ENCODE peak calls at places on chromosomes 16 and 17, in eight cellular contexts. Z is A549, V is A673, Y is upper lobe of right lung, P is SJSA1, T is heart right ventricle, H is GM23338, J is cardiac muscle cell. K is an unnamed sample. For H3K4me1, the result is how much of the 10 kb centered on the place peaks cover.

GRCh38 chr16:2427526-2427925 is 1.7 kb upstream of the CCNF start:
- DNase-seq in Z (no peak), V (no peak), Y (peak), P (no peak), T (no peak), H (no peak), J (no peak), K (no peak)

GRCh38 chr16:55328611-55329569 is 4.9 kb downstream of the IRX6 start:
- DNase-seq in Z (no peak), V (no peak), Y (no peak), P (no peak), T (no peak), H (peak), J (peak), K (no peak)

GRCh38 chr17:37642706-37643105 is 540 bp downstream of the DDX52 start:
- DNase-seq in Z (peak), V (peak), Y (no peak), P (no peak), T (no peak), H (no peak), J (peak), K (no peak)

GRCh38 chr16:88880226-88881051 is 14.0 kb upstream of the PABPN1L start:
- DNase-seq in Z (no peak), V (no peak), Y (no peak), P (no peak), T (no peak), H (no peak), J (peak), K (no peak)

GRCh38 chr16:14095883-14096551 is 24.9 kb downstream of the MRTFB start:
- DNase-seq in Z (no peak), V (no peak), Y (no peak), P (no peak), T (no peak), H (no peak), J (no peak), K (no peak)

GRCh38 chr16:75029854-75030253 is 31.0 kb downstream of the ZNRF1 start:
- DNase-seq in Z (no peak), V (no peak), Y (no peak), P (peak), T (no peak), H (no peak), J (no peak), K (no peak)

GRCh38 chr16:87698241-87698640 is 67.5 kb downstream of the KLHDC4 start:
- DNase-seq in Z (no peak), V (no peak), Y (no peak), P (no peak), T (no peak), H (no peak), J (no peak), K (no peak)

GRCh38 chr16:68798398-68798797 is 44.9 kb upstream of the TANGO6 start:
- DNase-seq in Z (no peak), V (no peak), Y (no peak), P (no peak), T (no peak), H (peak), J (no peak), K (no peak)

GRCh38 chr17:1714980-1715802 is 5.0 kb upstream of the TLCD2 start:
- DNase-seq in Z (peak), V (peak), Y (peak), P (peak), T (peak), H (peak), J (peak), K (peak)

GRCh38 chr17:41363881-41364280 is 5.7 kb downstream of the KRT33B start:
- DNase-seq in Z (no peak), V (no peak), Y (no peak), P (no peak), T (no peak), H (no peak), J (no peak), K (no peak)

GRCh38 chr17:41160648-41161047 is at the start of gene KRTAP4-4:
- DNase-seq in Z (no peak), V (no peak), Y (no peak), P (no peak), T (no peak), H (no peak), J (no peak), K (no peak)

GRCh38 chr16:72612271-72612670 is 435.7 kb downstream of the ZFHX3 start:
- DNase-seq in Z (no peak), V (peak), Y (no peak), P (no peak), T (no peak), H (no peak), J (peak), K (no peak)
- H3K27ac ChIP-seq in Z (no peak), V (no peak), Y (no peak), P (no peak), T (no peak), H (no peak), J (no peak), K (peak)

GRCh38 chr17:75365009-75365930 is 40.2 kb downstream of the GRB2 start:
- DNase-seq in Z (no peak), V (no peak), Y (no peak), P (no peak), T (no peak), H (no peak), J (no peak), K (no peak)
- H3K4me1 ChIP-seq in Z (half or more), V (under half), Y (half or more), P (under half), T (under half), H (under half), J (under half), K (half or more)

GRCh38 chr16:30430428-30430970 is 669 bp upstream of the DCTPP1 start:
- DNase-seq in Z (peak), V (no peak), Y (no peak), P (no peak), T (no peak), H (no peak), J (no peak), K (peak)
- H3K4me3 ChIP-seq in Z (no peak), V (peak), Y (peak), P (peak), T (no peak), H (peak), J (no peak), K (peak)

GRCh38 chr17:73290399-73291259 is 21.2 kb downstream of the CDC42EP4 start:
- DNase-seq in Z (no peak), V (no peak), Y (no peak), P (no peak), T (no peak), H (no peak), J (no peak), K (no peak)
- H3K27ac ChIP-seq in Z (peak), V (no peak), Y (peak), P (peak), T (peak), H (no peak), J (peak), K (peak)

GRCh38 chr17:27239584-27239983 is 54.3 kb upstream of the WSB1 start:
- DNase-seq in Z (no peak), V (no peak), Y (no peak), P (no peak), T (no peak), H (no peak), J (no peak), K (no peak)

GRCh38 chr17:27239046-27239445 is 54.9 kb upstream of the WSB1 start:
- DNase-seq in Z (no peak), V (no peak), Y (no peak), P (no peak), T (no peak), H (no peak), J (no peak), K (no peak)

GRCh38 chr17:27240802-27241155 is 53.1 kb upstream of the WSB1 start:
- DNase-seq in Z (no peak), V (no peak), Y (no peak), P (no peak), T (no peak), H (no peak), J (no peak), K (no peak)

GRCh38 chr17:27241346-27241946 is 52.5 kb upstream of the WSB1 start:
- DNase-seq in Z (no peak), V (peak), Y (no peak), P (no peak), T (no peak), H (peak), J (no peak), K (no peak)

GRCh38 chr17:27240086-27240801 is 53.7 kb upstream of the WSB1 start:
- DNase-seq in Z (no peak), V (no peak), Y (no peak), P (no peak), T (no peak), H (no peak), J (no peak), K (no peak)
- H3K4me1 ChIP-seq in Z (under half), V (under half), Y (half or more), P (under half), T (under half), H (under half), J (under half), K (under half)

DNA sequence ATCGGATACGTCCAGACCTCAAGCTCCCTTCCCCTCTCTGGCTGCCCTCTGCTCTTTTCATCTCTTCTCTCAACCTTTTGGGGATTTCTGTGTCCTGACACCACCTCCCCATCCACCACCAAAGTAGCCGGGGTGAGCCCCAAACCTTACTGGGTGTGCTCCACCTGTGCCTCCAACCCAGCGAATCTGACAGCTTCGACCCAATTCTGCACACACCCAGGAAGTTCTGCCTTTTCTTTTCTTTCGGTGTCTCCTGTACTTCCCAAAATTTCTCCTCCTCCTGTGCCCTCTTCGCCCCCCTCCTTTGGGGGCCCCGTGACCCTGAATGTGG is 562 bp downstream of the KCTD11 start:
- DNase-seq in Z (no peak), V (no peak), Y (no peak), P (no peak), T (no peak), H (no peak), J (no peak), K (no peak)
- H3K4me3 ChIP-seq in Z (peak), V (peak), Y (peak), P (peak), T (peak), H (peak), J (peak), K (peak)

DNA sequence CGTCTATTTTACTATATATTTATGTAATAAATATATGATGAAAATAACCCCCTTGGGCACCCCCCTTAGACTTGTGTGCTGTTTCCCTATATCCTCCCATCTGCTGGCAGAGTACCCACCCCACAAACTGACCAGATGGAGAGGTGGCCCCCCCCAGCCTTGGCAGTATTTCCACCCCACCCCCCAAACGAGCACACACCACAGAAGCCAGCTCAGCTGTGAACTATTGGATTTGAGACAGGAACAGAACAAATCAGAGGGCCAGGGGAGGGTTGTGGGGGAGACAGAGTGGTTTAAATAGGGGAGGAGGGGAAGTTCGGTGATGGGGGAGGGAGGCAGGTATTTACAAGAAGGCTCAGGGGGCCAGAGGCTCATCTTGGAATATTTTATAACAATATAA is 7.8 kb downstream of the NR1D1 start:
- DNase-seq in Z (no peak), V (no peak), Y (no peak), P (no peak), T (no peak), H (no peak), J (no peak), K (no peak)
- H3K27ac ChIP-seq in Z (peak), V (no peak), Y (peak), P (no peak), T (peak), H (no peak), J (peak), K (peak)

GRCh38 chr17:32806646-32807045 is 70.3 kb downstream of the MYO1D start:
- DNase-seq in Z (no peak), V (no peak), Y (no peak), P (no peak), T (no peak), H (no peak), J (no peak), K (no peak)
- H3K4me1 ChIP-seq in Z (under half), V (under half), Y (under half), P (under half), T (under half), H (under half), J (under half), K (under half)